ENCODE peak calls at places on chromosomes 13 and 19, in four cellular contexts. I, Y, D and Z are unnamed samples.

GRCh38 chr13:52665325-52665724 is 12.7 kb downstream of the SUGT1 start:
- DNase-seq in I (no peak), Y (no peak), D (no peak), Z (no peak)

GRCh38 chr13:86946734-86947133 is 724.4 kb upstream of the SLITRK5 start:
- DNase-seq in I (no peak), Y (no peak), D (no peak), Z (no peak)

GRCh38 chr19:3210347-3211017 is 14.0 kb upstream of the CELF5 start:
- DNase-seq in I (peak; percentile 59), Y (peak; percentile 92), D (peak; percentile 77), Z (peak; percentile 36)

GRCh38 chr13:38670627-38671026 is 16.2 kb upstream of the FREM2 start:
- DNase-seq in I (no peak), Y (no peak), D (no peak), Z (no peak)

GRCh38 chr19:19782783-19783182 is 38.8 kb downstream of the ZNF506 start:
- DNase-seq in I (no peak), Y (no peak), D (no peak), Z (no peak)

GRCh38 chr13:113976711-113977684 is 3.1 kb upstream of the C13orf46 start:
- DNase-seq in I (peak; percentile 29), Y (no peak), D (peak; percentile 48), Z (no peak)

GRCh38 chr19:13693933-13694332 is 70.4 kb upstream of the MRI1 start:
- DNase-seq in I (no peak), Y (no peak), D (no peak), Z (no peak)

GRCh38 chr13:39369161-39369890 is 233.7 kb downstream of the LHFPL6 start:
- DNase-seq in I (no peak), Y (no peak), D (no peak), Z (no peak)

GRCh38 chr13:87123987-87124784 is 547.0 kb upstream of the SLITRK5 start:
- DNase-seq in I (no peak), Y (peak; percentile 79), D (no peak), Z (no peak)

GRCh38 chr19:2846180-2846935 is 5.1 kb downstream of the ZNF555 start:
- DNase-seq in I (no peak), Y (no peak), D (no peak), Z (no peak)

GRCh38 chr13:39023316-39023715 is 14.6 kb downstream of the PROSER1 start:
- DNase-seq in I (no peak), Y (no peak), D (no peak), Z (no peak)

GRCh38 chr19:55391702-55392615 is 6.2 kb downstream of the RPL28 start:
- DNase-seq in I (no peak), Y (no peak), D (no peak), Z (no peak)

GRCh38 chr19:37342753-37343152 is 28.1 kb upstream of the ZNF527 start:
- DNase-seq in I (no peak), Y (no peak), D (no peak), Z (no peak)

GRCh38 chr13:33016414-33017409 is at the start of gene KL:
- DNase-seq in I (peak; percentile 46), Y (peak; percentile 81), D (peak; percentile 67), Z (no peak)

GRCh38 chr13:51342706-51343105 is 3.2 kb downstream of the SERPINE3 start:
- DNase-seq in I (no peak), Y (no peak), D (no peak), Z (no peak)

GRCh38 chr19:12985049-12985776 is 10.1 kb upstream of the NFIX start:
- DNase-seq in I (no peak), Y (no peak), D (peak; percentile 92), Z (peak; percentile 26)

GRCh38 chr13:20131057-20131832 is 29.6 kb downstream of the GJA3 start:
- DNase-seq in I (no peak), Y (peak; percentile 36), D (no peak), Z (no peak)
- H3K27ac ChIP-seq in I (no peak overlapping the region), Y (no peak overlapping the region), D (no peak overlapping the region), Z (no peak overlapping the region)

GRCh38 chr13:105991131-105991530 is 544.3 kb downstream of the EFNB2 start:
- DNase-seq in I (no peak), Y (no peak), D (no peak), Z (no peak)
- H3K36me3 ChIP-seq in I (no peaks in the 10 kb centered on the region), Y (no peaks in the 10 kb centered on the region), D (no peaks in the 10 kb centered on the region), Z (no peaks in the 10 kb centered on the region)

GRCh38 chr13:36134632-36135031 is 3.5 kb upstream of the DCLK1 start:
- DNase-seq in I (no peak), Y (no peak), D (no peak), Z (no peak)
- H3K9me3 ChIP-seq in I (no peaks in the 10 kb centered on the region), Y (no peaks in the 10 kb centered on the region), D (no peaks in the 10 kb centered on the region), Z (no peaks in the 10 kb centered on the region)

DNA sequence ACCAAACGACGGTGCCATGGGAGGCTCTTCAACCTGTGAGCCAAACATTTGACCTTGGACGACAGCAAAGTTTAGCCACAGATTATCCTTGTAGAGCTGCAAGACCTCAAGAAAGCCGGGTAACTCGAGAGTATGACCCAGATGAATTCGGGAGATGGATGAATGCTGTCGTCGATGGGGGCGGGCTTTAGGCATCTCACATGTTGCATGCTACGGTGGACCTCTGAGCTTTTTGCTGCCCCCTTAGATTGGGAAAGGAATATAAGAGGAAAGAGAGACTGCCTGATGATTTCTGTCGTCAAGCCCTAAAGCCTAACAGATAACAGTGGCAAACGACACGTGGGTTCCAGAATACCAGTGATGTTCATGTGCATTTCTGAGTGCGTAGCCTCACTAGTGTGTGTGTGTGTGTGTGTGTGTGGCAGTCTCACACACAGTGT is 716 bp upstream of the ABCC4 start:
- DNase-seq in I (no peak), Y (no peak), D (no peak), Z (no peak)
- H3K27ac ChIP-seq in I (peak overlapping the region; percentile 72), Y (no peak overlapping the region), D (peak overlapping the region; percentile 90), Z (peak overlapping the region; percentile 12)

DNA sequence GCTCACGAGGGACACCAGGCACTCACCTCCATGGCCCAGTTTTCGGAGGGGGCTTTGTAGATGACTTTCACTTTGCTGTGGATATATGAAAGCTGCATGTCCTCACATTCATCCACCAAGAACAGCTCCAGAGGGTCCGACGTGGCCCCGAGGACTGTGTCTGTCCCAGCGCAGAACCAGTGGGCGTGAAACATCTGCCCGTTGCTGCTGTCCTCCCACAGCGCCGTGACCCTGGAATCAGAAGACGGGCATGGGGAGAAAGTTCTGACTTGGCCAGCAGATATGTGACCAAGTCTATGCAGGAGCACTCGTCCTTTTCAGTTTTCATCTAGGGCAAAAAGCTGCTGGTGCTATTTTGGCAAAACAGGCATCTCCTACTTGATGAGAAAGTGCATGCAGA is 29.7 kb upstream of the EIF3G start:
- DNase-seq in I (no peak), Y (no peak), D (no peak), Z (no peak)
- H3K36me3 ChIP-seq in I (no peaks in the 10 kb centered on the region), Y (peaks cover 80% of the 10 kb centered on the region), D (peaks cover 7% of the 10 kb centered on the region), Z (peaks cover 44% of the 10 kb centered on the region)

DNA sequence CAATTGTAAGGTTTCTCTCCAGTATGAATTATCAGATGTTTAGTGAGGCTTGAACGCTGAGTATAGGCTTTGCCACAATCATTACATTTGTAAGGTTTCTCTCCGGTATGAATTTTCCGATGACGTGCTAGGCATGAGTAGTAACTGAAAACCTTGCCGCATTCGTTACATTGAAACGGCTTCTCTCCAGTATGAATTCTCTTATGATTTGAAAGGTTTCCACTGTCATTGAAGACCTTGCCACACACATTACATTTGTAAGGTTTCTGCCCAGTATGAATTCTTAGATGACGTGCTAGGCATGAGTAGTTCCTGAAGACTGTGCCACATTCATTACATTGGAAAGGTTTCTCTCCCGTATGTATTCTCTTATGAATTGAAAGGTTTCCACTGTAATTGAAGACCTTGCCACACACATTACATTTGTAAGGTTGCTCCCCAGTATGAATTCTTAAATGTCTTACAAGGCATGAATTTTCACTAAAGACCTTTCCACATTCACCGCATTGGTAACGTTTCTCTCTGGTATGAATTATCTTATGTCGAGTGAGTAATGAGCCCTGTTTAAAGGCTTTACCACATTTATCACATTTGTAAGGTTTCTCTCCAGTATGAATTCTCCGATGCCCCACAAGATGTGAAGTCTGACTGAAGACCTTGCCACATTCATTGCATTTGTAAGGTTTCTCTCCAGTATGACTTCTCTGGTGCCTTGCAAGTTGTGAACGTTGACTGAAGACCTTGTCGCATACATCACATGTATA is 15.6 kb downstream of the ZNF836 start:
- DNase-seq in I (no peak), Y (no peak), D (no peak), Z (no peak)
- H3K9me3 ChIP-seq in I (peaks cover 100% of the 10 kb centered on the region), Y (peaks cover 100% of the 10 kb centered on the region), D (peaks cover 62% of the 10 kb centered on the region), Z (peaks cover 43% of the 10 kb centered on the region)

DNA sequence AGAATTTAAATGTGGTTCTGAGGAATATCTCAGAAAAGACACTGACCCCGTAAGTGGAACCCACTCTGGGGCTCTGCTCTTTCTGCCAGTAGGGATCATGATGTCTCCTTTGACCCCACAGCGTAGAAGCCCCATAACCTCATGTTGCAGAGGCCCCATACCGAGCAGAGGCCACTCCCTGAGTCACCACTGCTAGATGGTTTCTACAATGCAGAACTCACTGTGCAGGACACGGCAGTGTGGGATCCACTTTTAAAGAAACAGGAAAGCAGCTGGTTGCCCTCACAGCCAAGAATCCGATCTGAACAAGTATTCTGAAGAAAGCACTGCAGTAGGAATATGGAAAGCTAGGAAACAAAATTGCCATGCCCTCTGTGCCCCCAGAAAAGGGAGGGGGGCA is 4.2 kb downstream of the SLC7A1 start:
- DNase-seq in I (no peak), Y (no peak), D (no peak), Z (no peak)
- H3K27ac ChIP-seq in I (no peak overlapping the region), Y (no peak overlapping the region), D (no peak overlapping the region), Z (no peak overlapping the region)

DNA sequence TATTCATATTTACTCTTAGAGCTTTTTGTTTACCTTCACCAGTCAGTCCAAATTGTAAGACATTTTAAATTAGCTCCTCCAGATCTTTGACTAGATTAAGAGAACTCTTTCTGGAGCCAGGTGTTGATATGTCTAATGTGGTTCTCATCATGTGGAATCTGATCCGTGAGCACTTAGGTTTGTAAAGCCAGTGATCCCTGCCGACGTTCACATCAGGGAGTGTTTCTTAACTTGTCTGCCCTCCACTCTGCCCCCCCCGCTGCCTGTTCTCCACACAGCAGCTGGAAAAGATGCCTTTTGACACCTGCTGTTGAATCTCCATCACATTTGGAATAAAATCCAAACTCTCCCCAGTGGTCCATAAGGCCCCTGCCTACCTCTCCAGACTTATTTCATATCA is 17.7 kb downstream of the METTL21C start:
- DNase-seq in I (no peak), Y (no peak), D (no peak), Z (no peak)
- H3K36me3 ChIP-seq in I (no peaks in the 10 kb centered on the region), Y (peaks cover 81% of the 10 kb centered on the region), D (peaks cover 7% of the 10 kb centered on the region), Z (peaks cover 15% of the 10 kb centered on the region)

DNA sequence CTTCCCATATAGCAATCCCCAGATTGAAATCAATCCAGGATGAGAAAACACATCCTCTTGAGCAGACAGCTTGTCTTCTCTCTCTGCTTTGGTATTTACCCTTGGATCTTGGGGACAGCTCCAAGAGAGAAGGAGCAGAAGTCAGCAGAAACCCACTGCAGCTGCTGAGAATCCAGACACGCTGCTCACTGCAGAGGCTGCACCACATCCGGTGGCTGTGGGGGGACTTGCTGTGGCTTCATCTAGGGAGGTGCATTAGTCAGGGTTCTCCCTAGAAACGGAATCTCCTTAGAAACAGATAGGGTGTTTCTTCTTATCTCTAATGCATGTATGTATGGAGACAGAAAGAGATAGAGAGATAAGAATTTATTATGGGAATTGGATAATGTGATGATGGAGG is 2.7 kb downstream of the CYP4F12 start:
- DNase-seq in I (no peak), Y (no peak), D (no peak), Z (no peak)
- H3K9me3 ChIP-seq in I (no peaks in the 10 kb centered on the region), Y (peaks cover 46% of the 10 kb centered on the region), D (no peaks in the 10 kb centered on the region), Z (no peaks in the 10 kb centered on the region)